ENCODE peak calls at places on chromosomes 7 and 10, in six cellular contexts. One of them, this sample, is unnamed.

GRCh38 chr7:18210382-18210781 is 182.7 kb upstream of the PRPS1L1 start:
- DNase-seq in CD8-positive, alpha-beta memory T cell: no peak
- DNase-seq in activated T-cell treated with anti-CD3 and anti-CD28 coated beads, Interleukin-2, amount 50 U/mL, for 24 hours: no peak
- DNase-seq in NCI-H1436: no peak
- DNase-seq in NCI-H2029 treated with DMSO at 0.1 percent for 48 hours: no peak
- DNase-seq in ascending aorta: no peak
- DNase-seq in this sample: no peak

GRCh38 chr10:63161592-63161991 is 28.5 kb downstream of the NRBF2 start:
- DNase-seq in CD8-positive, alpha-beta memory T cell: no peak
- DNase-seq in activated T-cell treated with anti-CD3 and anti-CD28 coated beads, Interleukin-2, amount 50 U/mL, for 24 hours: no peak
- DNase-seq in NCI-H1436: no peak
- DNase-seq in NCI-H2029 treated with DMSO at 0.1 percent for 48 hours: no peak
- DNase-seq in ascending aorta: no peak
- DNase-seq in this sample: no peak

GRCh38 chr7:9507281-9507680 is 1073.9 kb downstream of the NXPH1 start:
- DNase-seq in CD8-positive, alpha-beta memory T cell: no peak
- DNase-seq in activated T-cell treated with anti-CD3 and anti-CD28 coated beads, Interleukin-2, amount 50 U/mL, for 24 hours: no peak
- DNase-seq in NCI-H1436: no peak
- DNase-seq in NCI-H2029 treated with DMSO at 0.1 percent for 48 hours: no peak
- DNase-seq in ascending aorta: no peak
- DNase-seq in this sample: no peak

GRCh38 chr7:78326870-78327269 is 528.3 kb downstream of the PHTF2 start:
- DNase-seq in CD8-positive, alpha-beta memory T cell: no peak
- DNase-seq in activated T-cell treated with anti-CD3 and anti-CD28 coated beads, Interleukin-2, amount 50 U/mL, for 24 hours: no peak
- DNase-seq in NCI-H1436: no peak
- DNase-seq in NCI-H2029 treated with DMSO at 0.1 percent for 48 hours: peak; percentile 79
- DNase-seq in ascending aorta: no peak
- DNase-seq in this sample: no peak

GRCh38 chr7:44220732-44221131 is 20.0 kb downstream of the YKT6 start:
- DNase-seq in CD8-positive, alpha-beta memory T cell: no peak
- DNase-seq in activated T-cell treated with anti-CD3 and anti-CD28 coated beads, Interleukin-2, amount 50 U/mL, for 24 hours: no peak
- DNase-seq in NCI-H1436: no peak
- DNase-seq in NCI-H2029 treated with DMSO at 0.1 percent for 48 hours: no peak
- DNase-seq in ascending aorta: no peak
- DNase-seq in this sample: no peak

GRCh38 chr7:2499719-2500430 is 19.7 kb upstream of the LFNG start:
- DNase-seq in CD8-positive, alpha-beta memory T cell: no peak
- DNase-seq in activated T-cell treated with anti-CD3 and anti-CD28 coated beads, Interleukin-2, amount 50 U/mL, for 24 hours: no peak
- DNase-seq in NCI-H1436: no peak
- DNase-seq in NCI-H2029 treated with DMSO at 0.1 percent for 48 hours: no peak
- DNase-seq in ascending aorta: no peak
- DNase-seq in this sample: no peak

GRCh38 chr10:124012991-124013390 is 80.4 kb downstream of the CHST15 start:
- DNase-seq in CD8-positive, alpha-beta memory T cell: no peak
- DNase-seq in activated T-cell treated with anti-CD3 and anti-CD28 coated beads, Interleukin-2, amount 50 U/mL, for 24 hours: no peak
- DNase-seq in NCI-H1436: no peak
- DNase-seq in NCI-H2029 treated with DMSO at 0.1 percent for 48 hours: no peak
- DNase-seq in ascending aorta: no peak
- DNase-seq in this sample: no peak

GRCh38 chr7:137025469-137026175 is 157.2 kb downstream of the CHRM2 start:
- DNase-seq in CD8-positive, alpha-beta memory T cell: no peak
- DNase-seq in activated T-cell treated with anti-CD3 and anti-CD28 coated beads, Interleukin-2, amount 50 U/mL, for 24 hours: no peak
- DNase-seq in NCI-H1436: no peak
- DNase-seq in NCI-H2029 treated with DMSO at 0.1 percent for 48 hours: no peak
- DNase-seq in ascending aorta: no peak
- DNase-seq in this sample: no peak

GRCh38 chr7:8114175-8114574 is 145.6 kb downstream of the GLCCI1 start:
- DNase-seq in CD8-positive, alpha-beta memory T cell: no peak
- DNase-seq in activated T-cell treated with anti-CD3 and anti-CD28 coated beads, Interleukin-2, amount 50 U/mL, for 24 hours: no peak
- DNase-seq in NCI-H1436: no peak
- DNase-seq in NCI-H2029 treated with DMSO at 0.1 percent for 48 hours: no peak
- DNase-seq in ascending aorta: no peak
- DNase-seq in this sample: no peak

GRCh38 chr10:129102906-129103693 is 363.9 kb upstream of the MGMT start:
- DNase-seq in CD8-positive, alpha-beta memory T cell: no peak
- DNase-seq in activated T-cell treated with anti-CD3 and anti-CD28 coated beads, Interleukin-2, amount 50 U/mL, for 24 hours: no peak
- DNase-seq in NCI-H1436: no peak
- DNase-seq in NCI-H2029 treated with DMSO at 0.1 percent for 48 hours: no peak
- DNase-seq in ascending aorta: no peak
- DNase-seq in this sample: no peak

GRCh38 chr7:90574820-90575187 is 21.3 kb upstream of the CDK14 start:
- DNase-seq in CD8-positive, alpha-beta memory T cell: no peak
- DNase-seq in activated T-cell treated with anti-CD3 and anti-CD28 coated beads, Interleukin-2, amount 50 U/mL, for 24 hours: no peak
- DNase-seq in NCI-H1436: no peak
- DNase-seq in NCI-H2029 treated with DMSO at 0.1 percent for 48 hours: no peak
- DNase-seq in ascending aorta: no peak
- DNase-seq in this sample: no peak

GRCh38 chr7:37732253-37732652 is 48.7 kb downstream of the GPR141 start:
- DNase-seq in CD8-positive, alpha-beta memory T cell: no peak
- DNase-seq in activated T-cell treated with anti-CD3 and anti-CD28 coated beads, Interleukin-2, amount 50 U/mL, for 24 hours: no peak
- DNase-seq in NCI-H1436: no peak
- DNase-seq in NCI-H2029 treated with DMSO at 0.1 percent for 48 hours: no peak
- DNase-seq in ascending aorta: peak; percentile 67
- DNase-seq in this sample: no peak

GRCh38 chr10:113493195-113493594 is 59.7 kb upstream of the HABP2 start:
- DNase-seq in CD8-positive, alpha-beta memory T cell: no peak
- DNase-seq in activated T-cell treated with anti-CD3 and anti-CD28 coated beads, Interleukin-2, amount 50 U/mL, for 24 hours: no peak
- DNase-seq in NCI-H1436: no peak
- DNase-seq in NCI-H2029 treated with DMSO at 0.1 percent for 48 hours: no peak
- DNase-seq in ascending aorta: no peak
- DNase-seq in this sample: no peak

GRCh38 chr10:37952051-37952815 is 24.2 kb downstream of the ZNF25 start:
- DNase-seq in CD8-positive, alpha-beta memory T cell: no peak
- DNase-seq in activated T-cell treated with anti-CD3 and anti-CD28 coated beads, Interleukin-2, amount 50 U/mL, for 24 hours: no peak
- DNase-seq in NCI-H1436: no peak
- DNase-seq in NCI-H2029 treated with DMSO at 0.1 percent for 48 hours: no peak
- DNase-seq in ascending aorta: no peak
- DNase-seq in this sample: no peak

GRCh38 chr7:46932656-46933424 is 649.1 kb downstream of the TNS3 start:
- DNase-seq in CD8-positive, alpha-beta memory T cell: no peak
- DNase-seq in activated T-cell treated with anti-CD3 and anti-CD28 coated beads, Interleukin-2, amount 50 U/mL, for 24 hours: no peak
- DNase-seq in NCI-H1436: no peak
- DNase-seq in NCI-H2029 treated with DMSO at 0.1 percent for 48 hours: peak; percentile 15
- DNase-seq in ascending aorta: no peak
- DNase-seq in this sample: no peak

GRCh38 chr10:16685551-16685950 is 131.7 kb downstream of the RSU1 start:
- DNase-seq in CD8-positive, alpha-beta memory T cell: no peak
- DNase-seq in activated T-cell treated with anti-CD3 and anti-CD28 coated beads, Interleukin-2, amount 50 U/mL, for 24 hours: no peak
- DNase-seq in NCI-H1436: no peak
- DNase-seq in NCI-H2029 treated with DMSO at 0.1 percent for 48 hours: no peak
- DNase-seq in ascending aorta: no peak
- DNase-seq in this sample: no peak

GRCh38 chr7:50496541-50496940 is 46.4 kb upstream of the FIGNL1 start:
- DNase-seq in CD8-positive, alpha-beta memory T cell: no peak
- DNase-seq in activated T-cell treated with anti-CD3 and anti-CD28 coated beads, Interleukin-2, amount 50 U/mL, for 24 hours: no peak
- DNase-seq in NCI-H1436: no peak
- DNase-seq in NCI-H2029 treated with DMSO at 0.1 percent for 48 hours: no peak
- DNase-seq in ascending aorta: no peak
- DNase-seq in this sample: no peak

GRCh38 chr7:98064233-98064632 is 42.4 kb upstream of the LMTK2 start:
- DNase-seq in CD8-positive, alpha-beta memory T cell: no peak
- DNase-seq in activated T-cell treated with anti-CD3 and anti-CD28 coated beads, Interleukin-2, amount 50 U/mL, for 24 hours: no peak
- DNase-seq in NCI-H1436: no peak
- DNase-seq in NCI-H2029 treated with DMSO at 0.1 percent for 48 hours: no peak
- DNase-seq in ascending aorta: no peak
- DNase-seq in this sample: no peak

GRCh38 chr7:5445991-5446594 is 22.5 kb upstream of the TNRC18 start:
- DNase-seq in CD8-positive, alpha-beta memory T cell: no peak
- DNase-seq in activated T-cell treated with anti-CD3 and anti-CD28 coated beads, Interleukin-2, amount 50 U/mL, for 24 hours: no peak
- DNase-seq in NCI-H1436: no peak
- DNase-seq in NCI-H2029 treated with DMSO at 0.1 percent for 48 hours: no peak
- DNase-seq in ascending aorta: no peak
- DNase-seq in this sample: no peak

GRCh38 chr10:105743343-105744056 is 1102.4 kb downstream of the SORCS3 start:
- DNase-seq in CD8-positive, alpha-beta memory T cell: no peak
- DNase-seq in activated T-cell treated with anti-CD3 and anti-CD28 coated beads, Interleukin-2, amount 50 U/mL, for 24 hours: no peak
- DNase-seq in NCI-H1436: no peak
- DNase-seq in NCI-H2029 treated with DMSO at 0.1 percent for 48 hours: no peak
- DNase-seq in ascending aorta: no peak
- DNase-seq in this sample: no peak

GRCh38 chr10:92688927-92689662 is 660 bp upstream of the HHEX start:
- DNase-seq in CD8-positive, alpha-beta memory T cell: no peak
- DNase-seq in activated T-cell treated with anti-CD3 and anti-CD28 coated beads, Interleukin-2, amount 50 U/mL, for 24 hours: peak; percentile 60
- DNase-seq in NCI-H1436: no peak
- DNase-seq in NCI-H2029 treated with DMSO at 0.1 percent for 48 hours: no peak
- DNase-seq in ascending aorta: peak; percentile 69
- DNase-seq in this sample: no peak

GRCh38 chr7:111339006-111339405 is 223.3 kb downstream of the IMMP2L start:
- DNase-seq in CD8-positive, alpha-beta memory T cell: no peak
- DNase-seq in activated T-cell treated with anti-CD3 and anti-CD28 coated beads, Interleukin-2, amount 50 U/mL, for 24 hours: no peak
- DNase-seq in NCI-H1436: no peak
- DNase-seq in NCI-H2029 treated with DMSO at 0.1 percent for 48 hours: no peak
- DNase-seq in ascending aorta: no peak
- DNase-seq in this sample: no peak

GRCh38 chr7:135254-135653 is 57.1 kb upstream of the FAM20C start:
- DNase-seq in CD8-positive, alpha-beta memory T cell: no peak
- DNase-seq in activated T-cell treated with anti-CD3 and anti-CD28 coated beads, Interleukin-2, amount 50 U/mL, for 24 hours: no peak
- DNase-seq in NCI-H1436: no peak
- DNase-seq in NCI-H2029 treated with DMSO at 0.1 percent for 48 hours: no peak
- DNase-seq in ascending aorta: no peak
- DNase-seq in this sample: no peak

GRCh38 chr10:72337039-72337629 is 17.6 kb downstream of the DNAJB12 start:
- DNase-seq in CD8-positive, alpha-beta memory T cell: peak; percentile 51
- DNase-seq in activated T-cell treated with anti-CD3 and anti-CD28 coated beads, Interleukin-2, amount 50 U/mL, for 24 hours: peak; percentile 85
- DNase-seq in NCI-H1436: peak; percentile 59
- DNase-seq in NCI-H2029 treated with DMSO at 0.1 percent for 48 hours: peak; percentile 22
- DNase-seq in ascending aorta: peak; percentile 91
- DNase-seq in this sample: peak; percentile 58

GRCh38 chr7:30510124-30511074 is 5.8 kb upstream of the GGCT start:
- DNase-seq in CD8-positive, alpha-beta memory T cell: no peak
- DNase-seq in activated T-cell treated with anti-CD3 and anti-CD28 coated beads, Interleukin-2, amount 50 U/mL, for 24 hours: no peak
- DNase-seq in NCI-H1436: no peak
- DNase-seq in NCI-H2029 treated with DMSO at 0.1 percent for 48 hours: peak; percentile 6
- DNase-seq in ascending aorta: no peak
- DNase-seq in this sample: peak; percentile 6

GRCh38 chr10:91758303-91759146 is 39.7 kb upstream of the TNKS2 start:
- DNase-seq in CD8-positive, alpha-beta memory T cell: no peak
- DNase-seq in activated T-cell treated with anti-CD3 and anti-CD28 coated beads, Interleukin-2, amount 50 U/mL, for 24 hours: no peak
- DNase-seq in NCI-H1436: peak; percentile 42
- DNase-seq in NCI-H2029 treated with DMSO at 0.1 percent for 48 hours: no peak
- DNase-seq in ascending aorta: no peak
- DNase-seq in this sample: no peak

GRCh38 chr7:101636822-101637623 is 7.9 kb upstream of the MYL10 start:
- DNase-seq in CD8-positive, alpha-beta memory T cell: no peak
- DNase-seq in activated T-cell treated with anti-CD3 and anti-CD28 coated beads, Interleukin-2, amount 50 U/mL, for 24 hours: no peak
- DNase-seq in NCI-H1436: no peak
- DNase-seq in NCI-H2029 treated with DMSO at 0.1 percent for 48 hours: no peak
- DNase-seq in ascending aorta: no peak
- DNase-seq in this sample: no peak

GRCh38 chr7:142885311-142886230 is at the start of gene TRPV6:
- DNase-seq in CD8-positive, alpha-beta memory T cell: no peak
- DNase-seq in activated T-cell treated with anti-CD3 and anti-CD28 coated beads, Interleukin-2, amount 50 U/mL, for 24 hours: peak; percentile 20
- DNase-seq in NCI-H1436: no peak
- DNase-seq in NCI-H2029 treated with DMSO at 0.1 percent for 48 hours: no peak
- DNase-seq in ascending aorta: peak; percentile 60
- DNase-seq in this sample: no peak

This sample was measured in effector memory CD4-positive, alpha-beta T cell.